ENCODE peak calls at places on chromosome 4, in four cellular contexts. F is psoas muscle, A is MM.1S, I is lower lobe of right lung. Z is an unnamed sample.

GRCh38 chr4:135354876-135355275 is 1153.3 kb upstream of the PABPC4L start:
- DNase-seq in A (no peak), F (no peak), I (no peak), Z (no peak)

GRCh38 chr4:153018716-153019115 is 82.6 kb downstream of the FHDC1 start:
- DNase-seq in F (no peak), A (no peak), I (no peak), Z (no peak)

GRCh38 chr4:84977409-84977808 is 10.9 kb upstream of the WDFY3 start:
- DNase-seq in F (no peak), A (no peak), I (no peak), Z (no peak)

GRCh38 chr4:15153662-15154061 is 151.4 kb downstream of the CPEB2 start:
- DNase-seq in I (no peak), F (no peak), A (no peak), Z (no peak)

GRCh38 chr4:53932784-53933183 is 131.6 kb downstream of the CHIC2 start:
- DNase-seq in I (no peak), A (no peak), F (no peak), Z (no peak)

GRCh38 chr4:8002525-8003309 is 63.1 kb upstream of the AFAP1 start:
- DNase-seq in I (no peak), A (no peak), F (no peak), Z (no peak)

GRCh38 chr4:101102114-101102752 is 245.1 kb downstream of the PPP3CA start:
- DNase-seq in F (peak; percentile 52), I (no peak), A (no peak), Z (no peak)

GRCh38 chr4:73726000-73726399 is 14.4 kb upstream of the CXCL8 start:
- DNase-seq in I (no peak), F (no peak), A (no peak), Z (no peak)

GRCh38 chr4:94577136-94577535 is 125.4 kb downstream of the PDLIM5 start:
- DNase-seq in I (no peak), A (no peak), F (no peak), Z (no peak)

GRCh38 chr4:6582889-6583504 is 8.0 kb downstream of the MAN2B2 start:
- DNase-seq in I (no peak), F (no peak), A (peak; percentile 24), Z (peak; percentile 28)

GRCh38 chr4:6763330-6763851 is 19.1 kb upstream of the KIAA0232 start:
- DNase-seq in A (no peak), I (peak; percentile 35), F (peak; percentile 2), Z (peak; percentile 61)

GRCh38 chr4:186739802-186740434 is 16.3 kb upstream of the FAT1 start:
- DNase-seq in A (no peak), F (no peak), I (no peak), Z (peak; percentile 82)

GRCh38 chr4:83231620-83232056 is 53.0 kb downstream of the COQ2 start:
- DNase-seq in A (peak; percentile 66), I (no peak), F (no peak), Z (peak; percentile 48)

GRCh38 chr4:176377705-176378302 is 58.0 kb downstream of the SPCS3 start:
- DNase-seq in A (peak; percentile 63), F (no peak), I (no peak), Z (peak; percentile 5)

GRCh38 chr4:100008048-100008447 is 58.0 kb upstream of the H2AZ1 start:
- DNase-seq in F (no peak), I (no peak), A (no peak), Z (no peak)

GRCh38 chr4:7792616-7793015 is 147.0 kb downstream of the AFAP1 start:
- DNase-seq in I (no peak), A (no peak), F (no peak), Z (no peak)

GRCh38 chr4:45078201-45078600 is 351.8 kb upstream of the GNPDA2 start:
- DNase-seq in F (no peak), I (no peak), A (no peak), Z (no peak)

GRCh38 chr4:15956179-15956850 is 6.7 kb downstream of the FGFBP2 start:
- DNase-seq in A (peak; percentile 83), F (peak; percentile 83), I (peak; percentile 85), Z (peak; percentile 92)

GRCh38 chr4:72084587-72085011 is 52.8 kb downstream of the NPFFR2 start:
- DNase-seq in I (no peak), F (no peak), A (no peak), Z (no peak)

GRCh38 chr4:48795108-48795507 is 15.0 kb upstream of the FRYL start:
- DNase-seq in A (no peak), F (no peak), I (no peak), Z (no peak)

GRCh38 chr4:88041626-88042025 is 34.2 kb downstream of the PKD2 start:
- DNase-seq in I (no peak), F (no peak), A (no peak), Z (peak; percentile 79)

GRCh38 chr4:104749062-104749461 is 254.4 kb upstream of the CXXC4 start:
- DNase-seq in A (peak; percentile 29), F (no peak), I (no peak), Z (no peak)

GRCh38 chr4:1201851-1202525 is 29.6 kb upstream of the SPON2 start:
- DNase-seq in A (no peak), I (peak; percentile 68), F (peak; percentile 80), Z (peak; percentile 77)

GRCh38 chr4:111641813-111642579 is 503.3 kb upstream of the FAM241A start:
- DNase-seq in F (peak; percentile 52), I (no peak), A (peak; percentile 87), Z (peak; percentile 77)

GRCh38 chr4:103719320-103720204 is at the start of gene TACR3:
- DNase-seq in A (no peak), I (no peak), F (peak; percentile 45), Z (no peak)

GRCh38 chr4:153222790-153223417 is 18.7 kb downstream of the TRIM2 start:
- DNase-seq in F (peak; percentile 85), A (peak; percentile 54), I (peak; percentile 68), Z (peak; percentile 77)

GRCh38 chr4:73707918-73708577 is 32.3 kb upstream of the CXCL8 start:
- DNase-seq in A (no peak), F (no peak), I (peak; percentile 53), Z (peak; percentile 65)

GRCh38 chr4:31458813-31459212 is 738.6 kb downstream of the PCDH7 start:
- DNase-seq in A (no peak), I (no peak), F (no peak), Z (no peak)

GRCh38 chr4:26493461-26493860 is 3.2 kb upstream of the CCKAR start:
- DNase-seq in I (no peak), F (no peak), A (no peak), Z (no peak)

DNA sequence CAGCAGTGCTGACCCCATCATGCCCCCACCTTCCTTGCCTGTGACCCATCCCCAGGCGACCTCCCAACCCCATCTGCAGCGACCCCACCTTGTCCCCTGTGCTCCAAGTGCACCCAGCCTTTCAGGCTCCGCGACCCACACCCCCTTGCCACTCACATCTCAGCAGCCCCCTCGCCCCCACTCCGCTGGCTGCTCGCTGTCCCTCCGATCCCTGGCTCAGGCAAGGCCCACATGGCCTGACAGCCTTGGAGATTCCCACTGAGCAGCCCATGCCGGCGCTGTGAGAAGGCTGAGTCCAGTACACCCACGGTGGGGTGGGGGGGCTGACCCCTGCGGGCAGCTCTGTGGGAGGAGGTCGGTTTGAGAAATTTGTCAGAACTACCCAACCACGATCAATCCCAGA is 9.1 kb downstream of the ZFYVE28 start:
- DNase-seq in F (no peak), I (no peak), A (no peak), Z (no peak)
- H3K4me3 ChIP-seq in F (no peak overlapping the region), I (no peak overlapping the region), A (no peak overlapping the region), Z (no peak overlapping the region)

GRCh38 chr4:75512336-75513211 is 1.6 kb downstream of the RCHY1 start:
- DNase-seq in F (no peak), I (no peak), A (peak; percentile 66), Z (peak; percentile 7)
- H3K9me3 ChIP-seq in F (no peaks in the 10 kb centered on the region), I (no peaks in the 10 kb centered on the region), A (no peaks in the 10 kb centered on the region), Z (no peaks in the 10 kb centered on the region)

DNA sequence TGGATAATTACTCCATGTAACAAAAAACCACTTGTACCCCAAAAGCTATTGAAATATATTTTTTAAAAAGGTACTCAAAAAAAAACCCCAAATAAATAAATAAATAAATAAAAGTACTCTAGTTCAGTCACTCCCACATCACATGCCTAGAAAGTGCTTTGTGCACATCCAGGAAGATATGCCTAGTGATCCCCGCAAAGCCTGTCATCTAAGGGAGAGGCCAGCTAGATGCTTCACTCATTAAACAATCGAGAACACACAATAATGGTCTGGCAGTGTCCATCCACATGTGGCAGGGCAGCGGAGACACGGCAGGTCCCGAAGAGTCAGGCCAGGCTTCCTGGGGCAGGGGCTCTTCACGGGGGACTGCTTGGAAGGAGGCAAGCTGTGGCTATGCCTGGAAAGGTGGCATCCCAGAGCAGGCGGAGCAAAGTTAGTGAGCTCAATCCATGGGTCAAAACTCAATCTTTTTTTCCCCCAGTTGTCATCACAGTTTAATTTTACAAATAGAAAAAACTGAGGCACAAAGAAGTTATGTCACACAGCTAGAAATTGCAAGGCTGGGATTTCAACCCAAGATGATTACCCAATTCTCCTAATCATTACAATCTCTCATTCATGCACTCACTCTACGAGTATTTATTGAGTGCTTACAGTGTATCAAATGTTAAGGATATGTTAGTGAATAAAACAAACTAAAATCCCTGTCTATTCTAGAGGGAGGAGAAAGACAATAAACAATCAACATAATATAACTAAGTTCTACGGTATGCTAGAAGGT is 47.8 kb downstream of the RAB33B start:
- DNase-seq in A (no peak), I (no peak), F (no peak), Z (no peak)
- H3K4me1 ChIP-seq in A (no peaks in the 10 kb centered on the region), I (no peaks in the 10 kb centered on the region), F (no peaks in the 10 kb centered on the region), Z (no peaks in the 10 kb centered on the region)

DNA sequence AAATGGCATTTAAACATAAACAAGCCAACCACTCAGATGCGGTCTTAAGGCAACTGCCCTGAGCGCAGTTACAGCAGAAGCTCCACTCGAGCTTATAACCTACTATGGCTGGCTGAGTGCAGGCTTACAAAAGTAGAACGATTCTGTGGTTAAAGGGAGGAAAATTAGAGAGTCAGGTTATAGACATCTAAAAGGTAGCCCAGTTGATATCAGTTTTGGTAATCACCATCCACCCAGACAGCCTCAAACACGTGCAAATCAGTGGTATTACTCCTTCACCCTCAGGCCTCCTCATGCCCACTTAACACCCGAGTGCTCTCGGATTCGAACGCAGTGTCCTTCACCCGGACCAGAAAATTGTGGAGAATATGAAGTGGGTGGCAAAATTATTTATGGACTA is 3.1 kb downstream of the LEF1 start:
- DNase-seq in A (no peak), F (no peak), I (no peak), Z (no peak)
- H3K4me3 ChIP-seq in A (peak overlapping the region; percentile 96), F (no peak overlapping the region), I (peak overlapping the region; percentile 65), Z (peak overlapping the region; percentile 21)

GRCh38 chr4:55411621-55412020 is 15.9 kb downstream of the TMEM165 start:
- DNase-seq in A (no peak), I (no peak), F (no peak), Z (peak; percentile 63)
- H3K9me3 ChIP-seq in A (no peaks in the 10 kb centered on the region), I (no peaks in the 10 kb centered on the region), F (no peaks in the 10 kb centered on the region), Z (no peaks in the 10 kb centered on the region)

Z was measured in small intestine.